ENCODE peak calls at places on chromosome 15, in five cellular contexts. X is MCF 10A, V is brain microvascular endothelial cell, M is coronary artery, F is left ventricle myocardium inferior. D is an unnamed sample.

GRCh38 chr15:40957581-40958051 is 4.3 kb downstream of the CHAC1 start:
- DNase-seq in F (peak), M (no peak), V (no peak), X (peak), D (no peak)

GRCh38 chr15:79523266-79523665 is 91.1 kb downstream of the MINAR1 start:
- DNase-seq in F (no peak), V (no peak), M (no peak), X (no peak), D (no peak)

GRCh38 chr15:34951993-34952392 is 17.5 kb downstream of the AQR start:
- DNase-seq in X (no peak), F (no peak), M (no peak), V (no peak), D (no peak)

GRCh38 chr15:73362900-73363299 is 5.9 kb downstream of the HCN4 start:
- DNase-seq in X (no peak), V (no peak), M (no peak), F (no peak), D (no peak)

GRCh38 chr15:34279341-34279740 is 54.5 kb downstream of the EMC4 start:
- DNase-seq in M (no peak), V (no peak), X (no peak), F (no peak), D (no peak)

GRCh38 chr15:78457101-78457500 is 19.1 kb downstream of the IREB2 start:
- DNase-seq in F (no peak), M (no peak), X (peak), V (peak), D (no peak)

GRCh38 chr15:36769110-36769509 is 189.7 kb downstream of the CDIN1 start:
- DNase-seq in M (no peak), F (no peak), V (peak), X (no peak), D (no peak)

GRCh38 chr15:63219196-63219719 is 29.9 kb downstream of the RAB8B start:
- DNase-seq in V (no peak), F (no peak), M (no peak), X (no peak), D (no peak)

GRCh38 chr15:94083467-94083991 is 147.8 kb upstream of the MCTP2 start:
- DNase-seq in F (no peak), X (peak), V (peak), M (no peak), D (no peak)
- TF ChIP-seq CTCF in F (no peak), X (no peak), V (peak), M (no peak), D (no peak)

GRCh38 chr15:39312984-39313383 is 267.9 kb upstream of the THBS1 start:
- DNase-seq in X (peak), M (no peak), F (no peak), V (no peak), D (no peak)
- TF ChIP-seq CTCF in X (no peak), M (no peak), F (peak), V (peak), D (peak)

GRCh38 chr15:44798815-44799214 is 62.5 kb downstream of the TRIM69 start:
- DNase-seq in M (no peak), X (peak), F (no peak), V (peak), D (no peak)
- TF ChIP-seq CTCF in M (no peak), X (no peak), F (peak), V (peak), D (peak)

DNA sequence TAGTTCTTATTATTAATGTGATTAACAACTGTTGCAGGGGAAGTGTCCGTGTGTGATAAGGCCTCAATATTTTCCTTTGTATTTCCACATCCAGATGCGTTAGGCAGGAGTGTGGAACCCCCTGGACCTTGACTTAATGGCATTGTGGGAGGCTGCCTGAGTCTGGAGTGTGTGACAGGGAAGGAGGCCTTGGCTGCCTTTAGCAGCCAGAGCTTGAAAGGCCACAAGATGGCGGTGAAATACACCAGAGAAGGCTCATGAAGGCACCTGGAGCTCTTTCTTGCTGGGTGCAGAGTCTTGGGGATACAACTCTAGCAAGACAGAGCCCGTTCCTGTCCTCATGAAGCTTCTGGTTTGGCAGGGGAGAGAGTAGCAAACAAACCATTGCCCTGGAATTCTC is 36.9 kb downstream of the POLR2M start:
- DNase-seq in V (no peak), F (no peak), X (peak), M (no peak), D (no peak)
- TF ChIP-seq CTCF in V (peak), F (peak), X (no peak), M (no peak), D (no peak)

GRCh38 chr15:91068966-91069365 is 31.1 kb upstream of the SV2B start:
- DNase-seq in X (no peak), V (no peak), M (no peak), F (no peak), D (no peak)
- TF ChIP-seq CTCF in X (no peak), V (no peak), M (no peak), F (peak), D (no peak)

DNA sequence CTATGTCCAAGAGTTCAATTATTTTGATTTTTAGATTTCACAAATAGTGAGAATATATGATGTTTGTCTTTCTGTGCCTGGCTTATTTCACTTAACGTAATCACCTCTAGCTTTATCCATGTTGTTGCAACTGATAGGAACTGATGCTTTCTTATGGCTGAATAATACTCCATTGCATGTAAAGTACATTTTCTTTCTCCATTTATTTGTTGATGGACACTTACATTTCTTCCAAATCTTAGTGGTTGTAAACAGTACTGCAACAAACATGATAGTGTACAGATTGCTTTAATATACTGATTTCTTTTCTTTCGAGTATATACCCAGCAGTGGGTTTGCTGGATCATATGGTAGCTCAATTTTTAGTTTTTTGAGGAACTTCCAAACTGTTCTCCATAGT is 600.6 kb upstream of the SEMA6D start:
- DNase-seq in F (no peak), M (no peak), X (no peak), V (no peak), D (no peak)
- TF ChIP-seq CTCF in F (no peak), M (no peak), X (peak), V (no peak), D (no peak)

GRCh38 chr15:67809866-67810265 is 15.4 kb upstream of the SKOR1 start:
- DNase-seq in F (no peak), X (no peak), M (no peak), V (no peak), D (no peak)

GRCh38 chr15:67815036-67815592 is 10.2 kb upstream of the SKOR1 start:
- DNase-seq in M (no peak), V (no peak), F (no peak), X (no peak), D (no peak)

GRCh38 chr15:67812232-67812631 is 13.1 kb upstream of the SKOR1 start:
- DNase-seq in V (no peak), M (peak), X (no peak), F (no peak), D (no peak)

GRCh38 chr15:67816668-67817067 is 8.6 kb upstream of the SKOR1 start:
- DNase-seq in M (no peak), V (no peak), F (no peak), X (no peak), D (no peak)

DNA sequence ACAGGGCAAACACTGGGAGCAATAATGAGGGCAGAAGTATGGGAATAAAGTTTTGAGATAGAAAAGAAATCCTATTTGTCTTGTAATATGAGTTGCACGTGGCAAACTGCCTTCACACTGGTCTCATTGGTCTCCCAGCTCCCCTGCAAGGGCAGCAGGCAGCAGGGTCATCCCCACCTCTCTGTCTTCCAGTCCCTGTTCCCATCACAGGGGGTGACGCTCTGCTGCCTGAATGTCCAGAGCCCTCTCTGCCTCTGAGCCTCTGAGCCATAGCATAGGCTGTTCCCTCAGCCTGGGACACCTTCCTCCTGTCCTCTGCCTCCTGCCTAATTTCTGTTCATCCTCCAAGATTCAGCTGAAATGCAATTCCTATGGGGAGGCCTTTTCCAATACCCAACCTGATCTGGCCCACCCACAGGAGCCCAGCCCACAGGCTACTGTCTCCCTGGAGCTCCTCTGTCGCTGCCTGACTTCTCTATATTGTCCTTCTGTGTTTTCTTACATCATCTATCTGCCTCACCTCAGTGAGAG is 12.1 kb upstream of the SKOR1 start:
- DNase-seq in V (no peak), X (no peak), M (no peak), F (no peak), D (no peak)
- TF ChIP-seq CTCF in V (no peak), X (no peak), M (no peak), F (no peak), D (no peak)

DNA sequence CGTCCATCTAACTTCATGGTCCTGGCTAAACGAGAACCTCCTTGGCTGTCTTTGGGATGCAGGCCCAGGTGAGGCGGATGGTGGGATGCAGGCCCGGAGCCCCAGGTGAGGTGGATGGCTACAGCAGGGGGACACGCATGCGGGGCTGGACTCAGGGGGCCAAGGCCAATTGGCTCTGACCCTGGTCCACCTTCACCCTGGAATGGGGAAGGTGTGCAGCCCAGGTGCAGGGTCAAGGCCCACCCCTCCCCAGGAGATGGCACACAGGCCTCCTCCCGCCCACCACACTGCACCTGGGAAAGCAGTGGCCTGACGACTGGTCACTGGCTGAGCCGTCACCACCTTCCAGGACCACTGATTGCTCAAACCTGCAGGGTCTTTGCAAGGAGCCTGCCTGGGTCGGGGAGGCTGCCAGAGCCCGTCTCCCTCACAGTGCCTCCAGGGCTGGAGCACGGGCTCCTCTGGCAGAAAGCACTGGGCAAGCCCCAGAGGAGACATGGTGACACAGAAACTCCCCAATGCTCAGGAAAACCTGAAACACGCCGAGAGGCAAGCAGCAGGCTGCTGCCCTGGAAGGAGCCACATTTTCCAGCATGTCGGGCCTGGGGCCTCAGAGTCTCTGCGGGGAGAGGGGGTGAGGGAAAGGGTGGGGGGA is 159.6 kb downstream of the LRRK1 start:
- DNase-seq in M (no peak), F (no peak), V (no peak), X (no peak), D (no peak)
- TF ChIP-seq CTCF in M (no peak), F (no peak), V (no peak), X (no peak), D (no peak)

DNA sequence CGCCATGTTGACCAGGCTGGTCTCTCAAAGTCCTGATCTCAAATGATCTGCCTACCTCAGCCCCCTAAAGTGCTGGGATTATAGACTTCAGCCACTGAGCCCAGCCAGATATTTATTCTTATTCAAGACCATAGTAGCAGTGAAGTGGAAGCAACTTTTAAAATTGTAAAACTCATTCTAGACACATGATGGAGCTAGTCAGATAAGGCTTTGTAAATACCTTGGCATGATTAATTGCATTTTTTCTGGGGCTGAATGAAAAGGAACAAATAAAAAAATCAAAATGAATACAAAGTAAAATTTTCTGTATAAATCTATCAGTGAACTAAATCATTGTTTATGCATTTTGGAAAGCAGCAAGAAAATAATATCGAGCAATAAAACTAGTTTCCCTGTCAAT is 4.1 kb upstream of the MYO1E start:
- DNase-seq in F (no peak), V (no peak), X (no peak), M (no peak), D (no peak)
- TF ChIP-seq CTCF in F (peak), V (no peak), X (peak), M (no peak), D (peak)

DNA sequence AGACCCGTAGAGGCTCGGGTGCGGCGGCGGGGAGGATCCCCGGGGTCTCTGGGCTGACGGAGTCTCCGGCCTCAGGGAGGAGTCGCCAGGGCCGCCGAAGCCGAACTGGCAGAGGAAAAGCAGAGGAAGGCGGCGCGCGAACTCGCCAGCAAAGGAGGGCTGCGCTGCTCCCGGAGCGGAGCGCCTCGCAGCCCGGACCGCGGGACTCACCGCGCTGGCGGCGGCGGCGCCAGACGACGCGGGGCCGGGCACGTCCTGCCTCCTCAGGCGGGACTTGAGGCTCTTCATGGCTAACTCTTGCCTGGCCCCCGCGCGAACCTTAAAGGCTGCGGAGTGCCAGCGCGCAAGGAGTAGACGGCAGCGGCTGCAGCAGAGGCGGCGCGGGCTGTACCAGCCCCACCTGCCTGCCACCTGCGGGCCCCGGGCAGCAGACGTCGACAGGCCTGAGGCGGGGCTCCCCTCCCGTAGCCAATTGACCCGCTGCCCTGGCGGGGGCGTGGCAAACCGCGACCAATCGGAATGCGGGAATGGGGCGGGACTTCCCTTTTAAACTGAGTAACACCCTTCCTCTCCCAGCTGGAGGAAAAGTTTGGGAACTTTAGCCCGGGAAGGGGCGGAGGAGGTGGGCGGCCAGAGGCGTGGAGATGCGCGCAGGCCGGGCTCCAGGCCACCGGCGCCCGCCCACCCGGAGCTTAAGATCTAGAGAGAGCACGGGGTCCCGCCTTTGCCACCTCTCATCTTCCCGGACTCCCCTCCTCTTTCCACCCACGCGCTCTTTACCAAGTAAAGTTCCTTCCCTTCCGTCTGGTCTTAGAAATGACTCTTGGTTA is at the start of gene UACA:
- DNase-seq in X (peak), F (peak), V (peak), M (peak), D (peak)
- TF ChIP-seq CTCF in X (no peak), F (peak), V (no peak), M (no peak), D (no peak)